ENCODE peak calls at places on chromosomes 4 and X, in nine cellular contexts. One of them, this sample, is unnamed.

GRCh38 chr4:184748251-184748652 is 14.4 kb upstream of the CENPU start:
- DNase-seq in stomach: peak
- DNase-seq in K562: no peak
- DNase-seq in lower leg skin: peak
- DNase-seq in vagina: no peak
- DNase-seq in ovary: no peak
- DNase-seq in uterus: no peak
- DNase-seq in right lobe of liver: no peak
- DNase-seq in suprapubic skin: peak
- DNase-seq in this sample: no peak

GRCh38 chr4:100299441-100299840 is 109.2 kb upstream of the DDIT4L start:
- DNase-seq in suprapubic skin: no peak
- DNase-seq in stomach: no peak
- DNase-seq in right lobe of liver: no peak
- DNase-seq in K562: no peak
- DNase-seq in uterus: no peak
- DNase-seq in lower leg skin: no peak
- DNase-seq in ovary: no peak
- DNase-seq in vagina: no peak
- DNase-seq in this sample: no peak

GRCh38 chr4:188822698-188823097 is 683.5 kb downstream of the TRIML1 start:
- DNase-seq in K562: no peak
- DNase-seq in uterus: no peak
- DNase-seq in suprapubic skin: no peak
- DNase-seq in lower leg skin: no peak
- DNase-seq in stomach: no peak
- DNase-seq in ovary: no peak
- DNase-seq in right lobe of liver: no peak
- DNase-seq in vagina: no peak
- DNase-seq in this sample: peak

GRCh38 chr4:110216079-110216478 is 17.7 kb upstream of the ELOVL6 start:
- DNase-seq in stomach: no peak
- DNase-seq in right lobe of liver: no peak
- DNase-seq in vagina: no peak
- DNase-seq in ovary: no peak
- DNase-seq in lower leg skin: no peak
- DNase-seq in uterus: no peak
- DNase-seq in suprapubic skin: no peak
- DNase-seq in K562: no peak
- DNase-seq in this sample: no peak

GRCh38 chr4:54063224-54063623 is 1.2 kb downstream of the CHIC2 start:
- DNase-seq in ovary: no peak
- DNase-seq in vagina: no peak
- DNase-seq in K562: peak
- DNase-seq in suprapubic skin: no peak
- DNase-seq in uterus: no peak
- DNase-seq in lower leg skin: no peak
- DNase-seq in right lobe of liver: no peak
- DNase-seq in stomach: no peak
- DNase-seq in this sample: no peak

GRCh38 chr4:17336986-17337385 is 174.9 kb downstream of the QDPR start:
- DNase-seq in right lobe of liver: no peak
- DNase-seq in uterus: no peak
- DNase-seq in ovary: no peak
- DNase-seq in K562: no peak
- DNase-seq in suprapubic skin: no peak
- DNase-seq in lower leg skin: no peak
- DNase-seq in stomach: no peak
- DNase-seq in vagina: no peak
- DNase-seq in this sample: no peak

GRCh38 chr4:87819281-87819919 is 13.4 kb upstream of the MEPE start:
- DNase-seq in ovary: no peak
- DNase-seq in suprapubic skin: no peak
- DNase-seq in lower leg skin: no peak
- DNase-seq in vagina: no peak
- DNase-seq in stomach: no peak
- DNase-seq in right lobe of liver: no peak
- DNase-seq in uterus: no peak
- DNase-seq in K562: peak
- DNase-seq in this sample: no peak

GRCh38 chr4:29081230-29081955 is 1638.8 kb upstream of the PCDH7 start:
- DNase-seq in vagina: no peak
- DNase-seq in K562: no peak
- DNase-seq in suprapubic skin: no peak
- DNase-seq in stomach: no peak
- DNase-seq in right lobe of liver: no peak
- DNase-seq in uterus: no peak
- DNase-seq in ovary: no peak
- DNase-seq in lower leg skin: no peak
- DNase-seq in this sample: no peak

GRCh38 chr4:80321776-80322175 is 13.8 kb upstream of the CFAP299 start:
- DNase-seq in vagina: no peak
- DNase-seq in lower leg skin: no peak
- DNase-seq in stomach: no peak
- DNase-seq in K562: no peak
- DNase-seq in uterus: no peak
- DNase-seq in ovary: no peak
- DNase-seq in suprapubic skin: no peak
- DNase-seq in right lobe of liver: no peak
- DNase-seq in this sample: no peak

GRCh38 chr4:109764376-109764775 is 34.5 kb upstream of the PLA2G12A start:
- DNase-seq in stomach: no peak
- DNase-seq in uterus: no peak
- DNase-seq in K562: peak
- DNase-seq in lower leg skin: no peak
- DNase-seq in vagina: no peak
- DNase-seq in right lobe of liver: no peak
- DNase-seq in ovary: peak
- DNase-seq in suprapubic skin: no peak
- DNase-seq in this sample: no peak

GRCh38 chr4:173698557-173699262 is 168.7 kb upstream of the HAND2 start:
- DNase-seq in vagina: no peak
- DNase-seq in stomach: no peak
- DNase-seq in right lobe of liver: peak
- DNase-seq in lower leg skin: no peak
- DNase-seq in uterus: no peak
- DNase-seq in suprapubic skin: no peak
- DNase-seq in ovary: no peak
- DNase-seq in K562: no peak
- DNase-seq in this sample: no peak

GRCh38 chr4:68576272-68577100 is at the start of gene UGT2B17:
- DNase-seq in lower leg skin: no peak
- DNase-seq in ovary: no peak
- DNase-seq in right lobe of liver: no peak
- DNase-seq in uterus: no peak
- DNase-seq in suprapubic skin: no peak
- DNase-seq in K562: no peak
- DNase-seq in vagina: no peak
- DNase-seq in stomach: no peak
- DNase-seq in this sample: no peak

GRCh38 chr4:41204400-41204978 is 9.9 kb downstream of the APBB2 start:
- DNase-seq in lower leg skin: no peak
- DNase-seq in right lobe of liver: peak
- DNase-seq in suprapubic skin: no peak
- DNase-seq in ovary: no peak
- DNase-seq in uterus: peak
- DNase-seq in vagina: no peak
- DNase-seq in K562: no peak
- DNase-seq in stomach: peak
- DNase-seq in this sample: peak

GRCh38 chr4:69951602-69952001 is 13.9 kb downstream of the CSN2 start:
- DNase-seq in lower leg skin: no peak
- DNase-seq in K562: no peak
- DNase-seq in vagina: no peak
- DNase-seq in right lobe of liver: no peak
- DNase-seq in ovary: no peak
- DNase-seq in stomach: no peak
- DNase-seq in suprapubic skin: no peak
- DNase-seq in uterus: no peak
- DNase-seq in this sample: no peak

DNA sequence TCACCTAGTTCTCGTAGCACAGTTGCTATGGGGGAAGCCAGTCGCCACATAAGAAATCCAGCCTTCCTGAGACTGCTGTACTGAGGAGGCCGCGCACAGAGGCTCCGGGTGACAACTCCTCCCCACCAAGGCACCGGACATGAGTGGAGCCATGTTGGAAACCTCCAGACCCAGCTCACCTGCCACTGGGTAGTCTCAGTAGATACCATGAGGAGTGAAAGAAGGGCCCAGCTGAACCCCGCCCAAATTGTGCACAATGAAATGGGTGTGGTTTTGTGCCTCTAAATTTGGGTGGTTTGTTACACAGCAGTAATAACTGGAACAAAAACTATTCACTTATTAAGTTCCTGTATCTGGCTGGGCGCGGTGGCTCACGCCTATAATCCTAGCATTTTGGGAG is 198.7 kb downstream of the BCOR start:
- DNase-seq in lower leg skin: no peak
- DNase-seq in right lobe of liver: no peak
- DNase-seq in ovary: no peak
- DNase-seq in K562: no peak
- DNase-seq in stomach: no peak
- DNase-seq in vagina: no peak
- DNase-seq in suprapubic skin: peak
- DNase-seq in uterus: no peak
- DNase-seq in this sample: no peak
- TF ChIP-seq POLR2A in lower leg skin: no peak
- TF ChIP-seq POLR2A in right lobe of liver: no peak
- TF ChIP-seq POLR2A in ovary: no peak
- TF ChIP-seq POLR2A in K562: no peak
- TF ChIP-seq POLR2A in stomach: no peak
- TF ChIP-seq POLR2A in vagina: no peak
- TF ChIP-seq POLR2A in suprapubic skin: no peak
- TF ChIP-seq POLR2A in uterus: no peak
- TF ChIP-seq POLR2A in this sample: no peak

GRCh38 chrX:153688071-153688470 is 345 bp downstream of the SLC6A8 start:
- DNase-seq in vagina: no peak
- DNase-seq in lower leg skin: no peak
- DNase-seq in ovary: no peak
- DNase-seq in uterus: no peak
- DNase-seq in suprapubic skin: no peak
- DNase-seq in stomach: no peak
- DNase-seq in right lobe of liver: no peak
- DNase-seq in K562: no peak
- DNase-seq in this sample: no peak

GRCh38 chrX:153688900-153689590 is 1.3 kb downstream of the SLC6A8 start:
- DNase-seq in K562: peak
- DNase-seq in ovary: peak
- DNase-seq in suprapubic skin: no peak
- DNase-seq in vagina: no peak
- DNase-seq in stomach: peak
- DNase-seq in uterus: no peak
- DNase-seq in right lobe of liver: no peak
- DNase-seq in lower leg skin: no peak
- DNase-seq in this sample: no peak

GRCh38 chrX:153688534-153688899 is 791 bp downstream of the SLC6A8 start:
- DNase-seq in right lobe of liver: no peak
- DNase-seq in uterus: no peak
- DNase-seq in K562: peak
- DNase-seq in vagina: no peak
- DNase-seq in lower leg skin: no peak
- DNase-seq in ovary: peak
- DNase-seq in suprapubic skin: no peak
- DNase-seq in stomach: no peak
- DNase-seq in this sample: no peak

GRCh38 chrX:153685751-153686676 is 1.7 kb upstream of the SLC6A8 start:
- DNase-seq in lower leg skin: no peak
- DNase-seq in uterus: peak
- DNase-seq in right lobe of liver: no peak
- DNase-seq in ovary: peak
- DNase-seq in vagina: no peak
- DNase-seq in suprapubic skin: peak
- DNase-seq in stomach: no peak
- DNase-seq in K562: peak
- DNase-seq in this sample: no peak

GRCh38 chrX:153687121-153688039 is at the start of gene SLC6A8:
- DNase-seq in K562: peak
- DNase-seq in ovary: peak
- DNase-seq in vagina: no peak
- DNase-seq in suprapubic skin: no peak
- DNase-seq in right lobe of liver: peak
- DNase-seq in lower leg skin: peak
- DNase-seq in uterus: peak
- DNase-seq in stomach: peak
- DNase-seq in this sample: peak
- TF ChIP-seq POLR2A in K562: no peak
- TF ChIP-seq POLR2A in ovary: no peak
- TF ChIP-seq POLR2A in vagina: no peak
- TF ChIP-seq POLR2A in suprapubic skin: peak
- TF ChIP-seq POLR2A in right lobe of liver: peak
- TF ChIP-seq POLR2A in lower leg skin: no peak
- TF ChIP-seq POLR2A in uterus: peak
- TF ChIP-seq POLR2A in stomach: no peak
- TF ChIP-seq POLR2A in this sample: peak

DNA sequence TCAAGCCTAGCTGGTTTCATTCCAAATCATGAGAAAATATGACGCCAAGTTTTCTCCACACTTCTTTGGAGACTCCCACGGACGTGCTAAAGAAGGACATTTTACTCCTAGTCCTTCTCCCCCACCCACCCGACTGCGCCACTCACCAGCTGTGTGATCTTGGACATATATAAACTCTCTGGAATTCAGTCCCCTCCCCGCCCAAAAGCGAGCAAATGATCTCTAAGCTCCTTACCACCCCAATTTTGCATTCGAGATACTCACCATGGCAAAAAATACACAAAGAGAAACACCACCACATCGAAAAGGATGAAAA is 21.9 kb downstream of the FABP2 start:
- DNase-seq in K562: peak
- DNase-seq in stomach: peak
- DNase-seq in vagina: peak
- DNase-seq in right lobe of liver: peak
- DNase-seq in uterus: peak
- DNase-seq in suprapubic skin: peak
- DNase-seq in ovary: peak
- DNase-seq in lower leg skin: peak
- DNase-seq in this sample: no peak
- TF ChIP-seq POLR2A in K562: no peak
- TF ChIP-seq POLR2A in stomach: no peak
- TF ChIP-seq POLR2A in vagina: no peak
- TF ChIP-seq POLR2A in right lobe of liver: no peak
- TF ChIP-seq POLR2A in uterus: no peak
- TF ChIP-seq POLR2A in suprapubic skin: no peak
- TF ChIP-seq POLR2A in ovary: no peak
- TF ChIP-seq POLR2A in lower leg skin: no peak
- TF ChIP-seq POLR2A in this sample: no peak

DNA sequence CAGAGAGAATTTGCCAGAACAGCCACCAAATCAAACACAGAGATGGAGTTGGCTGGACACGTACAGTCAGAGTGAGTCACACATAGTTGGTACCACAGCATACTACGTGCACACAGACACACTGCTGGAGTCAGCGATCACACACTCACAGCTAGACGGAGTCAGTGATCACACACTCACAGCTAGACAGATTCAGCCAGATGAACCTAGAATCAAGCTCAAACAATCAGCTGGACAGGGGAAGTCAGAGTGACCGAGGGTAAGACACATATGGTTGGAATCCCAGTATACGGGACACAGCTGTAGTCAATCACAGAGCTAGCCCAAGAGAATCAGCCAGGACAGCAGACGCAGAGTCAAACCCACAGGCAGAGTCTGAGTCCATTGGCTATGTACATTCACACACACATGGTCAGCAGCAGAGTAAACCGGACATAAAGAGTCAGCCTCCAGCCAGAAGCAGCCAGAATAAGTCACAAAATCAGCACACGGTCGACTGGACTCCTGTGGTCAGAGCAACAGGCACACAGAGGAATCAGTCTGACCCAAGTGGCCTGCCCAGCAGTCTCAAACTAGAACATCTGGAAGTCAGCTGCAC is 4.6 kb downstream of the SLC38A5 start:
- DNase-seq in K562: no peak
- DNase-seq in stomach: no peak
- DNase-seq in uterus: no peak
- DNase-seq in lower leg skin: no peak
- DNase-seq in suprapubic skin: no peak
- DNase-seq in ovary: no peak
- DNase-seq in right lobe of liver: no peak
- DNase-seq in vagina: no peak
- DNase-seq in this sample: peak
- TF ChIP-seq POLR2A in K562: no peak
- TF ChIP-seq POLR2A in stomach: no peak
- TF ChIP-seq POLR2A in uterus: no peak
- TF ChIP-seq POLR2A in lower leg skin: no peak
- TF ChIP-seq POLR2A in suprapubic skin: no peak
- TF ChIP-seq POLR2A in ovary: no peak
- TF ChIP-seq POLR2A in right lobe of liver: no peak
- TF ChIP-seq POLR2A in vagina: no peak
- TF ChIP-seq POLR2A in this sample: no peak

This sample was measured in H54.